ENCODE peak calls at places on chromosomes 12 and 14, in eight cellular contexts. L, Y, X, H, N, R, O and M are unnamed samples.

GRCh38 chr12:127158385-127159061 is 1108.4 kb upstream of the TMEM132C start:
- DNase-seq in L (no peak), Y (no peak), X (no peak), H (no peak), N (no peak), R (no peak), O (no peak), M (no peak)

GRCh38 chr14:90559811-90560492 is 163.1 kb downstream of the CALM1 start:
- DNase-seq in L (peak), Y (no peak), X (no peak), H (no peak), N (no peak), R (peak), O (no peak), M (no peak)

GRCh38 chr14:30230719-30231118 is 303.1 kb upstream of the PRKD1 start:
- DNase-seq in L (no peak), Y (no peak), X (no peak), H (no peak), N (no peak), R (no peak), O (no peak), M (no peak)

GRCh38 chr14:89681086-89682018 is 264.3 kb upstream of the FOXN3 start:
- DNase-seq in L (no peak), Y (peak), X (no peak), H (peak), N (peak), R (no peak), O (no peak), M (no peak)

GRCh38 chr14:91402278-91403068 is 15.1 kb downstream of the CCDC88C start:
- DNase-seq in L (no peak), Y (no peak), X (no peak), H (no peak), N (no peak), R (no peak), O (no peak), M (no peak)

GRCh38 chr12:30134229-30134628 is 350.5 kb upstream of the TMTC1 start:
- DNase-seq in L (no peak), Y (no peak), X (no peak), H (no peak), N (no peak), R (no peak), O (no peak), M (no peak)

GRCh38 chr12:106246891-106247730 is 709 bp downstream of the CKAP4 start:
- DNase-seq in L (peak), Y (peak), X (peak), H (peak), N (peak), R (peak), O (peak), M (peak)

GRCh38 chr14:48853159-48853558 is 733.0 kb downstream of the RPS29 start:
- DNase-seq in L (no peak), Y (no peak), X (no peak), H (no peak), N (no peak), R (no peak), O (no peak), M (no peak)

GRCh38 chr12:112418596-112419268 is at the start of gene PTPN11:
- DNase-seq in L (peak), Y (peak), X (peak), H (peak), N (peak), R (peak), O (peak), M (peak)

GRCh38 chr12:5515458-5515857 is 83.5 kb downstream of the NTF3 start:
- DNase-seq in L (no peak), Y (no peak), X (no peak), H (no peak), N (no peak), R (no peak), O (no peak), M (no peak)

GRCh38 chr14:69719501-69719951 is 47.4 kb upstream of the SRSF5 start:
- DNase-seq in L (no peak), Y (no peak), X (peak), H (no peak), N (no peak), R (no peak), O (peak), M (no peak)

GRCh38 chr12:117111386-117112267 is 12.4 kb upstream of the TESC start:
- DNase-seq in L (peak), Y (no peak), X (no peak), H (no peak), N (no peak), R (peak), O (no peak), M (no peak)

GRCh38 chr12:33605776-33606175 is 166.2 kb upstream of the SYT10 start:
- DNase-seq in L (peak), Y (no peak), X (no peak), H (no peak), N (no peak), R (no peak), O (no peak), M (no peak)

GRCh38 chr14:79971330-79971729 is 240.0 kb downstream of the DIO2 start:
- DNase-seq in L (no peak), Y (no peak), X (no peak), H (no peak), N (no peak), R (no peak), O (no peak), M (no peak)

GRCh38 chr12:85985996-85986395 is 111.9 kb downstream of the NTS start:
- DNase-seq in L (no peak), Y (no peak), X (no peak), H (no peak), N (no peak), R (no peak), O (no peak), M (no peak)

GRCh38 chr14:82710257-82710841 is 1176.7 kb upstream of the SEL1L start:
- DNase-seq in L (peak), Y (peak), X (no peak), H (peak), N (peak), R (peak), O (peak), M (no peak)

GRCh38 chr14:77032854-77033621 is 4.5 kb upstream of the IRF2BPL start:
- DNase-seq in L (peak), Y (peak), X (peak), H (peak), N (peak), R (peak), O (peak), M (peak)

GRCh38 chr12:123126294-123127144 is 24.4 kb downstream of the PITPNM2 start:
- DNase-seq in L (no peak), Y (no peak), X (peak), H (no peak), N (no peak), R (no peak), O (peak), M (no peak)

GRCh38 chr12:1435456-1435855 is 158.9 kb downstream of the FBXL14 start:
- DNase-seq in L (no peak), Y (no peak), X (no peak), H (no peak), N (no peak), R (no peak), O (peak), M (no peak)

GRCh38 chr14:105316968-105317498 is 2.5 kb downstream of the PACS2 start:
- DNase-seq in L (no peak), Y (no peak), X (no peak), H (no peak), N (no peak), R (no peak), O (no peak), M (no peak)

GRCh38 chr12:64669270-64669842 is 59.1 kb downstream of the RASSF3 start:
- DNase-seq in L (no peak), Y (peak), X (peak), H (no peak), N (no peak), R (peak), O (no peak), M (no peak)

GRCh38 chr14:51147183-51147582 is 52.3 kb upstream of the TRIM9 start:
- DNase-seq in L (no peak), Y (no peak), X (no peak), H (no peak), N (no peak), R (no peak), O (peak), M (no peak)

GRCh38 chr14:71647086-71647784 is 285.0 kb upstream of the RGS6 start:
- DNase-seq in L (no peak), Y (no peak), X (no peak), H (no peak), N (no peak), R (no peak), O (no peak), M (no peak)

GRCh38 chr14:21097616-21098133 is 780 bp downstream of the ZNF219 start:
- DNase-seq in L (no peak), Y (no peak), X (no peak), H (no peak), N (no peak), R (peak), O (no peak), M (no peak)

GRCh38 chr14:38330262-38330661 is 74.4 kb upstream of the CLEC14A start:
- DNase-seq in L (no peak), Y (no peak), X (no peak), H (no peak), N (no peak), R (no peak), O (no peak), M (no peak)

GRCh38 chr14:49586673-49587460 is 687 bp upstream of the RPS29 start:
- DNase-seq in L (peak), Y (peak), X (no peak), H (peak), N (peak), R (no peak), O (peak), M (no peak)